ENCODE peak calls at places on chromosome 21, in five cellular contexts. Y, A, T, O and M are unnamed samples.

GRCh38 chr21:31905444-31906400 is 32.9 kb downstream of the HUNK start:
- DNase-seq in T (no peak), A (no peak), Y (no peak), O (no peak), M (no peak)

GRCh38 chr21:14448784-14449183 is 65.8 kb upstream of the HSPA13 start:
- DNase-seq in O (no peak), T (no peak), Y (no peak), A (no peak), M (no peak)

GRCh38 chr21:29892379-29892778 is 47.4 kb downstream of the GRIK1 start:
- DNase-seq in O (no peak), A (no peak), Y (no peak), T (no peak), M (no peak)

GRCh38 chr21:34807146-34807880 is 138.5 kb downstream of the CLIC6 start:
- DNase-seq in O (no peak), T (no peak), Y (no peak), A (no peak), M (no peak)

GRCh38 chr21:33229099-33229775 is 501 bp upstream of the IFNAR2 start:
- DNase-seq in O (no peak), Y (no peak), A (no peak), T (no peak), M (no peak)

GRCh38 chr21:37435120-37435519 is 68.5 kb downstream of the DYRK1A start:
- DNase-seq in Y (peak; percentile 47), A (no peak), O (no peak), T (peak; percentile 21), M (peak; percentile 94)

GRCh38 chr21:15732290-15732995 is 2.7 kb downstream of the USP25 start:
- DNase-seq in O (peak; percentile 55), A (peak; percentile 57), Y (no peak), T (no peak), M (no peak)

GRCh38 chr21:14572206-14572780 is 26.2 kb upstream of the SAMSN1 start:
- DNase-seq in O (no peak), T (no peak), Y (no peak), A (no peak), M (no peak)

GRCh38 chr21:32520885-32521735 is 64.2 kb downstream of the TCP10L start:
- DNase-seq in A (no peak), O (no peak), Y (no peak), T (no peak), M (no peak)

GRCh38 chr21:14685568-14685967 is 139.5 kb upstream of the SAMSN1 start:
- DNase-seq in A (peak; percentile 49), Y (no peak), T (no peak), O (no peak), M (no peak)

GRCh38 chr21:17819878-17820232 is 699 bp upstream of the C21orf91 start:
- DNase-seq in Y (no peak), O (peak; percentile 14), A (no peak), T (no peak), M (no peak)
- TF ChIP-seq ATF2 in Y (no peak), O (no peak), A (peak; percentile 3), T (no peak), M (no peak)

GRCh38 chr21:42572906-42573495 is 59.3 kb downstream of the SLC37A1 start:
- DNase-seq in Y (peak; percentile 4), T (no peak), A (no peak), O (no peak), M (no peak)
- TF ChIP-seq ATF2 in Y (no peak), T (no peak), A (no peak), O (no peak), M (no peak)

GRCh38 chr21:17911628-17912027 is 92.5 kb upstream of the C21orf91 start:
- DNase-seq in O (no peak), Y (no peak), T (no peak), A (no peak), M (no peak)
- TF ChIP-seq ATF2 in O (no peak), Y (no peak), T (no peak), A (no peak), M (no peak)

GRCh38 chr21:28827422-28827821 is 165.3 kb downstream of the LTN1 start:
- DNase-seq in O (no peak), T (no peak), Y (no peak), A (no peak), M (no peak)
- TF ChIP-seq ATF2 in O (no peak), T (no peak), Y (no peak), A (no peak), M (no peak)

GRCh38 chr21:38505654-38506523 is 7.6 kb upstream of the ERG start:
- DNase-seq in A (no peak), T (peak; percentile 33), Y (no peak), O (peak; percentile 62), M (peak; percentile 31)
- TF ChIP-seq ATF2 in A (no peak), T (no peak), Y (no peak), O (no peak), M (no peak)

GRCh38 chr21:46099476-46099875 is 1.6 kb downstream of the COL6A2 start:
- DNase-seq in A (no peak), T (no peak), O (peak; percentile 15), Y (peak; percentile 51), M (peak; percentile 11)
- TF ChIP-seq ATF2 in A (no peak), T (no peak), O (no peak), Y (no peak), M (no peak)

DNA sequence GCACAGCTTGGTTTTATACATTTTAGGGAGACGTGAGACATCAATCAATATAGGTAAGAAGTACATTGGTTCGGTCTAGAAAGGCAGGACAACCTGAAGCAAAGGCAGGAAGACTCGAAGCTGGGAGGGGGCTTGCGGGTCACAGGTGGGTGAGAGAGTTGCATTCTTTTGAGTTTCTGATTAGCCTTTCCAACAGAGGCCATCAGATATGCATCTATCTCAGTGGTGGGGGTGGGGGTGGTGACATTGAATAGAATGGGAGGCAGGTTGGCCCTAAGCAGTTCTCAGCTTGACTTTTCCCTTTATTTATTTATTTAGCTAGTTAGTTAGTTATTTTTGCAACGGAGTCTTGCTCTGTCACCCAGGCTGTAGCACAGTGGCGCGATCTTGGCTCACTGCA is 85.6 kb downstream of the WDR4 start:
- DNase-seq in O (no peak), A (no peak), Y (no peak), T (no peak), M (no peak)
- TF ChIP-seq ATF2 in O (no peak), A (no peak), Y (no peak), T (no peak), M (no peak)

DNA sequence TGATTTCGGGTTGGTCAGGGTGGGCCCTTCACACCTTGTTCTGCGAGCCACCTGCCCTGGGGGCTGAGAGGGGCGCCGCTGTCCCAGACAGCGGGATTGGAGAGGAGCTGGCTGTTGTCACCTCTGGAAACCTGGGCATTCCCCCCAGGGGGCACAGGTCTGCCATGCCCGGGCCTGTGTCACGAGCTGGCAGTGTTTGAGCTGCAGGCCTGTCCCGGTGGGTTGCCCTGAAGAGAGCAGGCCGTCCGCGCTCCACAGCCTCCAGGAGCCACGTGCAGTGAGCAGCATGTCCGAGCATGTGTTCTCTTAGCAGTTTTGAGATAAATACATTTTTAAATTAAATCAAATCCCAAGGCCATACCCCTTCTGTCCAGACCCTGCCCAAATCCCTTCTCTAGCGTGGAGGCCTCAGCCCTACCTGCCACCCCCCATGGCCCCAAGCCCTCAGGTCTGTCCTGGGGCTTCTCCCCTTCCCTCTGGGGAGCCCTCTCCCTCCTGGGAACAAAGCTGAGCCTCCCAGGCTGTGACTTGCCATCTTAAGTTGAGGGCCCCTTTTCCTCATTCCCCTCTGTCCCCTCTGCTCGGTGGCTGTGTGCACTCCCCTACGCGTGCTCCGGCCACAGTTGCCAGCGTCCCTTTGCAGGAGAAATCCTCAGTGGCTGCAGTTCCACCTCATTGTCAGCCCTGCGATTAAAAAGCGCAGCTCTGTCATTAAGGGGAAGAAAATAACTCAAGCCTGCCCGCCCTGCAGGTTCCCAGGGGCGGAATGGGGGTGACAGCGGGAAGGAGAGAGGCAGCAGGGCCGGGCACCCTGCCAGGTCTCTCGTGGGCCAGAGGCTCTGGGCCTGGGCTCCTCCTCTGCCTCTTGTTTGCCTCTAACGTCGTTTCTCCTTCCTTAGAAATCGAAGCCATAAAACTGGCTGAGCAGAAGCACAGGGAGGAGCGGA is 26.6 kb downstream of the SLX9 start:
- DNase-seq in A (no peak), O (no peak), T (no peak), Y (no peak), M (no peak)
- TF ChIP-seq ATF2 in A (no peak), O (no peak), T (no peak), Y (no peak), M (no peak)